ENCODE peak calls at places on chromosome 14, in nine cellular contexts. One of them, this sample, is unnamed.

GRCh38 chr14:68949236-68949965 is 29.7 kb downstream of the ACTN1 start:
- ATAC-seq in lower lobe of right lung: no peak
- ATAC-seq in pancreas: no peak
- ATAC-seq in gastrocnemius medialis: no peak
- ATAC-seq in heart right ventricle: peak
- ATAC-seq in HepG2: no peak
- ATAC-seq in psoas muscle: no peak
- ATAC-seq in thoracic aorta: no peak
- ATAC-seq in DND-41: no peak
- ATAC-seq in this sample: no peak

GRCh38 chr14:69812725-69813124 is 15.7 kb upstream of the SLC10A1 start:
- ATAC-seq in heart right ventricle: no peak
- ATAC-seq in DND-41: no peak
- ATAC-seq in thoracic aorta: no peak
- ATAC-seq in gastrocnemius medialis: no peak
- ATAC-seq in lower lobe of right lung: no peak
- ATAC-seq in psoas muscle: no peak
- ATAC-seq in HepG2: no peak
- ATAC-seq in pancreas: no peak
- ATAC-seq in this sample: no peak

GRCh38 chr14:90426663-90427062 is 29.8 kb downstream of the CALM1 start:
- ATAC-seq in psoas muscle: peak
- ATAC-seq in DND-41: no peak
- ATAC-seq in gastrocnemius medialis: no peak
- ATAC-seq in heart right ventricle: peak
- ATAC-seq in thoracic aorta: no peak
- ATAC-seq in pancreas: no peak
- ATAC-seq in lower lobe of right lung: peak
- ATAC-seq in HepG2: no peak
- ATAC-seq in this sample: no peak

GRCh38 chr14:33505963-33506329 is 444.9 kb downstream of the EGLN3 start:
- ATAC-seq in HepG2: no peak
- ATAC-seq in heart right ventricle: no peak
- ATAC-seq in psoas muscle: no peak
- ATAC-seq in lower lobe of right lung: no peak
- ATAC-seq in gastrocnemius medialis: no peak
- ATAC-seq in DND-41: no peak
- ATAC-seq in pancreas: no peak
- ATAC-seq in thoracic aorta: no peak
- ATAC-seq in this sample: no peak

GRCh38 chr14:99707420-99707819 is 23.3 kb downstream of the CYP46A1 start:
- ATAC-seq in lower lobe of right lung: no peak
- ATAC-seq in heart right ventricle: no peak
- ATAC-seq in thoracic aorta: no peak
- ATAC-seq in DND-41: no peak
- ATAC-seq in HepG2: no peak
- ATAC-seq in gastrocnemius medialis: no peak
- ATAC-seq in psoas muscle: no peak
- ATAC-seq in pancreas: no peak
- ATAC-seq in this sample: no peak

GRCh38 chr14:39258782-39259545 is 25.2 kb downstream of the MIA2 start:
- ATAC-seq in heart right ventricle: no peak
- ATAC-seq in HepG2: peak
- ATAC-seq in lower lobe of right lung: no peak
- ATAC-seq in thoracic aorta: no peak
- ATAC-seq in gastrocnemius medialis: no peak
- ATAC-seq in pancreas: no peak
- ATAC-seq in DND-41: no peak
- ATAC-seq in psoas muscle: no peak
- ATAC-seq in this sample: no peak

GRCh38 chr14:32313977-32314376 is 15.1 kb upstream of the AKAP6 start:
- ATAC-seq in gastrocnemius medialis: no peak
- ATAC-seq in pancreas: peak
- ATAC-seq in thoracic aorta: no peak
- ATAC-seq in lower lobe of right lung: no peak
- ATAC-seq in heart right ventricle: no peak
- ATAC-seq in psoas muscle: no peak
- ATAC-seq in DND-41: no peak
- ATAC-seq in HepG2: no peak
- ATAC-seq in this sample: no peak

GRCh38 chr14:54395284-54395683 is 1.5 kb upstream of the CDKN3 start:
- ATAC-seq in HepG2: no peak
- ATAC-seq in gastrocnemius medialis: no peak
- ATAC-seq in psoas muscle: no peak
- ATAC-seq in lower lobe of right lung: no peak
- ATAC-seq in pancreas: no peak
- ATAC-seq in DND-41: no peak
- ATAC-seq in heart right ventricle: no peak
- ATAC-seq in thoracic aorta: no peak
- ATAC-seq in this sample: no peak

GRCh38 chr14:72256055-72256454 is 323.8 kb downstream of the RGS6 start:
- ATAC-seq in gastrocnemius medialis: no peak
- ATAC-seq in psoas muscle: no peak
- ATAC-seq in heart right ventricle: no peak
- ATAC-seq in HepG2: no peak
- ATAC-seq in DND-41: no peak
- ATAC-seq in thoracic aorta: no peak
- ATAC-seq in lower lobe of right lung: no peak
- ATAC-seq in pancreas: no peak
- ATAC-seq in this sample: no peak

GRCh38 chr14:88535149-88535548 is 19.7 kb downstream of the PTPN21 start:
- ATAC-seq in pancreas: peak
- ATAC-seq in thoracic aorta: no peak
- ATAC-seq in lower lobe of right lung: peak
- ATAC-seq in HepG2: peak
- ATAC-seq in DND-41: peak
- ATAC-seq in heart right ventricle: peak
- ATAC-seq in psoas muscle: peak
- ATAC-seq in gastrocnemius medialis: peak
- ATAC-seq in this sample: no peak

GRCh38 chr14:96722751-96723150 is 74.4 kb upstream of the VRK1 start:
- ATAC-seq in thoracic aorta: no peak
- ATAC-seq in psoas muscle: no peak
- ATAC-seq in lower lobe of right lung: no peak
- ATAC-seq in HepG2: no peak
- ATAC-seq in heart right ventricle: no peak
- ATAC-seq in pancreas: no peak
- ATAC-seq in DND-41: no peak
- ATAC-seq in gastrocnemius medialis: no peak
- ATAC-seq in this sample: no peak

GRCh38 chr14:64620910-64621309 is 71.1 kb downstream of the PPP1R36 start:
- ATAC-seq in DND-41: no peak
- ATAC-seq in psoas muscle: no peak
- ATAC-seq in thoracic aorta: no peak
- ATAC-seq in lower lobe of right lung: no peak
- ATAC-seq in gastrocnemius medialis: no peak
- ATAC-seq in HepG2: no peak
- ATAC-seq in heart right ventricle: no peak
- ATAC-seq in pancreas: no peak
- ATAC-seq in this sample: no peak

GRCh38 chr14:34052658-34053014 is 101.8 kb upstream of the EGLN3 start:
- ATAC-seq in HepG2: peak
- ATAC-seq in thoracic aorta: no peak
- ATAC-seq in heart right ventricle: no peak
- ATAC-seq in lower lobe of right lung: no peak
- ATAC-seq in psoas muscle: no peak
- ATAC-seq in pancreas: peak
- ATAC-seq in DND-41: no peak
- ATAC-seq in gastrocnemius medialis: no peak
- ATAC-seq in this sample: no peak

GRCh38 chr14:101844219-101844618 is 82.7 kb downstream of the PPP2R5C start:
- ATAC-seq in heart right ventricle: peak
- ATAC-seq in psoas muscle: peak
- ATAC-seq in thoracic aorta: no peak
- ATAC-seq in DND-41: no peak
- ATAC-seq in HepG2: no peak
- ATAC-seq in gastrocnemius medialis: no peak
- ATAC-seq in pancreas: no peak
- ATAC-seq in lower lobe of right lung: peak
- ATAC-seq in this sample: no peak

GRCh38 chr14:53002576-53002975 is 51.7 kb upstream of the FERMT2 start:
- ATAC-seq in DND-41: peak
- ATAC-seq in thoracic aorta: no peak
- ATAC-seq in psoas muscle: no peak
- ATAC-seq in lower lobe of right lung: no peak
- ATAC-seq in pancreas: no peak
- ATAC-seq in HepG2: peak
- ATAC-seq in gastrocnemius medialis: no peak
- ATAC-seq in heart right ventricle: no peak
- ATAC-seq in this sample: no peak

GRCh38 chr14:61146896-61147295 is 134.2 kb downstream of the TMEM30B start:
- ATAC-seq in DND-41: no peak
- ATAC-seq in gastrocnemius medialis: no peak
- ATAC-seq in HepG2: no peak
- ATAC-seq in psoas muscle: no peak
- ATAC-seq in heart right ventricle: no peak
- ATAC-seq in lower lobe of right lung: no peak
- ATAC-seq in pancreas: no peak
- ATAC-seq in thoracic aorta: no peak
- ATAC-seq in this sample: no peak

GRCh38 chr14:100132161-100132902 is 27.1 kb downstream of the DEGS2 start:
- ATAC-seq in lower lobe of right lung: peak
- ATAC-seq in pancreas: no peak
- ATAC-seq in heart right ventricle: no peak
- ATAC-seq in HepG2: no peak
- ATAC-seq in thoracic aorta: no peak
- ATAC-seq in DND-41: no peak
- ATAC-seq in psoas muscle: peak
- ATAC-seq in gastrocnemius medialis: no peak
- ATAC-seq in this sample: peak

GRCh38 chr14:31194095-31194494 is 13.5 kb downstream of the HECTD1 start:
- ATAC-seq in thoracic aorta: no peak
- ATAC-seq in lower lobe of right lung: no peak
- ATAC-seq in heart right ventricle: no peak
- ATAC-seq in psoas muscle: no peak
- ATAC-seq in HepG2: no peak
- ATAC-seq in DND-41: no peak
- ATAC-seq in pancreas: no peak
- ATAC-seq in gastrocnemius medialis: no peak
- ATAC-seq in this sample: no peak

GRCh38 chr14:31194661-31195060 is 12.9 kb downstream of the HECTD1 start:
- ATAC-seq in gastrocnemius medialis: no peak
- ATAC-seq in HepG2: no peak
- ATAC-seq in DND-41: no peak
- ATAC-seq in thoracic aorta: no peak
- ATAC-seq in heart right ventricle: no peak
- ATAC-seq in psoas muscle: no peak
- ATAC-seq in pancreas: no peak
- ATAC-seq in lower lobe of right lung: no peak
- ATAC-seq in this sample: no peak

GRCh38 chr14:31201111-31201510 is 6.5 kb downstream of the HECTD1 start:
- ATAC-seq in pancreas: no peak
- ATAC-seq in DND-41: no peak
- ATAC-seq in heart right ventricle: no peak
- ATAC-seq in psoas muscle: no peak
- ATAC-seq in thoracic aorta: no peak
- ATAC-seq in gastrocnemius medialis: no peak
- ATAC-seq in lower lobe of right lung: no peak
- ATAC-seq in HepG2: no peak
- ATAC-seq in this sample: no peak

GRCh38 chr14:31197671-31198070 is 9.9 kb downstream of the HECTD1 start:
- ATAC-seq in heart right ventricle: no peak
- ATAC-seq in DND-41: no peak
- ATAC-seq in psoas muscle: no peak
- ATAC-seq in pancreas: no peak
- ATAC-seq in thoracic aorta: no peak
- ATAC-seq in gastrocnemius medialis: no peak
- ATAC-seq in lower lobe of right lung: no peak
- ATAC-seq in HepG2: peak
- ATAC-seq in this sample: no peak

GRCh38 chr14:31196839-31197477 is 10.6 kb downstream of the HECTD1 start:
- ATAC-seq in HepG2: peak
- ATAC-seq in pancreas: no peak
- ATAC-seq in lower lobe of right lung: no peak
- ATAC-seq in DND-41: no peak
- ATAC-seq in heart right ventricle: no peak
- ATAC-seq in psoas muscle: no peak
- ATAC-seq in gastrocnemius medialis: no peak
- ATAC-seq in thoracic aorta: no peak
- ATAC-seq in this sample: no peak
- H3K4me3 ChIP-seq in HepG2: no peak
- H3K4me3 ChIP-seq in pancreas: no peak
- H3K4me3 ChIP-seq in lower lobe of right lung: no peak
- H3K4me3 ChIP-seq in DND-41: no peak
- H3K4me3 ChIP-seq in heart right ventricle: no peak
- H3K4me3 ChIP-seq in psoas muscle: no peak
- H3K4me3 ChIP-seq in gastrocnemius medialis: no peak
- H3K4me3 ChIP-seq in thoracic aorta: no peak
- H3K4me3 ChIP-seq in this sample: no peak

DNA sequence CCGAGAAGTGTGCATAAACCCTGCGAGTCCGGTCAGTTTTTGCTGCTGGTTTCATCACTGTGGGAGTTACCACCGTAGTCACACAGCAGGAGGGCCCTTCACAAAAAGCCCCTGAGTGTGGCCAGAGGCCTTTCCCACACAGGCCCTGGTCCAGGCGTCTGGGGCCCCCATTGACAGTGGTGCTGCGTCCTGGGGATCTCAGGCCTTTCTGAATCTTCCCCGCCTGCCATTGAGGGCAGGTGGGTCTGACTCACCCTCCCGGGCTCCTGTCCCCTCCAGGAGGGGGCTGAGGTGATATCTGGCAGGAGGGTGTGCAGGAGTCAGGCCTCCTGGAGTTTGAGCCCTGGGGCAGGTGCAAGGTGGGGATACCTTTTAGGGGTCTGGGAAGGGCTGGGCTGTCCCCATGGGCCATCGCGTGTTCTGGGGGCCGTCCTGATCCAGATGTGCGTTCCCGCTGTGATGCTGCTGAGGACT is 358.5 kb downstream of the TMEM121 start:
- ATAC-seq in DND-41: no peak
- ATAC-seq in heart right ventricle: no peak
- ATAC-seq in HepG2: no peak
- ATAC-seq in gastrocnemius medialis: no peak
- ATAC-seq in lower lobe of right lung: no peak
- ATAC-seq in thoracic aorta: no peak
- ATAC-seq in psoas muscle: no peak
- ATAC-seq in pancreas: no peak
- ATAC-seq in this sample: no peak
- H3K4me3 ChIP-seq in DND-41: no peak
- H3K4me3 ChIP-seq in heart right ventricle: no peak
- H3K4me3 ChIP-seq in HepG2: no peak
- H3K4me3 ChIP-seq in gastrocnemius medialis: no peak
- H3K4me3 ChIP-seq in lower lobe of right lung: no peak
- H3K4me3 ChIP-seq in thoracic aorta: no peak
- H3K4me3 ChIP-seq in psoas muscle: no peak
- H3K4me3 ChIP-seq in pancreas: no peak
- H3K4me3 ChIP-seq in this sample: no peak

GRCh38 chr14:29721586-29721985 is 206.1 kb downstream of the PRKD1 start:
- ATAC-seq in gastrocnemius medialis: no peak
- ATAC-seq in lower lobe of right lung: no peak
- ATAC-seq in psoas muscle: no peak
- ATAC-seq in heart right ventricle: peak
- ATAC-seq in HepG2: no peak
- ATAC-seq in thoracic aorta: no peak
- ATAC-seq in DND-41: no peak
- ATAC-seq in pancreas: no peak
- ATAC-seq in this sample: no peak
- H3K4me3 ChIP-seq in gastrocnemius medialis: no peak
- H3K4me3 ChIP-seq in lower lobe of right lung: no peak
- H3K4me3 ChIP-seq in psoas muscle: no peak
- H3K4me3 ChIP-seq in heart right ventricle: no peak
- H3K4me3 ChIP-seq in HepG2: no peak
- H3K4me3 ChIP-seq in thoracic aorta: no peak
- H3K4me3 ChIP-seq in DND-41: no peak
- H3K4me3 ChIP-seq in pancreas: no peak
- H3K4me3 ChIP-seq in this sample: no peak

GRCh38 chr14:74610866-74611671 is 968 bp downstream of the LTBP2 start:
- ATAC-seq in heart right ventricle: no peak
- ATAC-seq in DND-41: no peak
- ATAC-seq in lower lobe of right lung: peak
- ATAC-seq in psoas muscle: no peak
- ATAC-seq in pancreas: no peak
- ATAC-seq in thoracic aorta: no peak
- ATAC-seq in gastrocnemius medialis: no peak
- ATAC-seq in HepG2: no peak
- ATAC-seq in this sample: no peak
- H3K4me3 ChIP-seq in heart right ventricle: peak
- H3K4me3 ChIP-seq in DND-41: no peak
- H3K4me3 ChIP-seq in lower lobe of right lung: peak
- H3K4me3 ChIP-seq in psoas muscle: peak
- H3K4me3 ChIP-seq in pancreas: peak
- H3K4me3 ChIP-seq in thoracic aorta: peak
- H3K4me3 ChIP-seq in gastrocnemius medialis: peak
- H3K4me3 ChIP-seq in HepG2: peak
- H3K4me3 ChIP-seq in this sample: peak